ENCODE peak calls at places on chromosomes 2 and 18, in six cellular contexts. F is gastrocnemius medialis, J is heart right ventricle, N is GM23248, B is H1, H is psoas muscle. U is an unnamed sample.

GRCh38 chr2:135048122-135048521 is 875 bp upstream of the MAP3K19 start:
- DNase-seq in F (no peak), J (no peak), N (no peak), B (no peak), H (no peak), U (no peak)

GRCh38 chr2:240479561-240479960 is 44.1 kb downstream of the GPC1 start:
- DNase-seq in F (no peak), J (no peak), N (no peak), B (no peak), H (no peak), U (no peak)

GRCh38 chr2:156892449-156893335 is 364.8 kb upstream of the GALNT5 start:
- DNase-seq in F (no peak), J (no peak), N (peak), B (peak), H (no peak), U (no peak)

GRCh38 chr18:13241083-13241892 is 22.7 kb downstream of the LDLRAD4 start:
- DNase-seq in F (no peak), J (no peak), N (no peak), B (no peak), H (no peak), U (no peak)

GRCh38 chr2:119483896-119484718 is 40.2 kb downstream of the SCTR start:
- DNase-seq in F (no peak), J (no peak), N (no peak), B (peak), H (no peak), U (no peak)

GRCh38 chr2:239467281-239467955 is 66.6 kb upstream of the HDAC4 start:
- DNase-seq in F (no peak), J (no peak), N (no peak), B (no peak), H (no peak), U (no peak)

GRCh38 chr2:25063876-25064660 is 22.2 kb downstream of the EFR3B start:
- DNase-seq in F (no peak), J (no peak), N (peak), B (no peak), H (no peak), U (no peak)

GRCh38 chr2:14826518-14826917 is 194.0 kb downstream of the LRATD1 start:
- DNase-seq in F (no peak), J (no peak), N (peak), B (no peak), H (no peak), U (no peak)

GRCh38 chr2:3959372-3959771 is 256.0 kb downstream of the DCDC2C start:
- DNase-seq in F (no peak), J (no peak), N (peak), B (no peak), H (no peak), U (no peak)

DNA sequence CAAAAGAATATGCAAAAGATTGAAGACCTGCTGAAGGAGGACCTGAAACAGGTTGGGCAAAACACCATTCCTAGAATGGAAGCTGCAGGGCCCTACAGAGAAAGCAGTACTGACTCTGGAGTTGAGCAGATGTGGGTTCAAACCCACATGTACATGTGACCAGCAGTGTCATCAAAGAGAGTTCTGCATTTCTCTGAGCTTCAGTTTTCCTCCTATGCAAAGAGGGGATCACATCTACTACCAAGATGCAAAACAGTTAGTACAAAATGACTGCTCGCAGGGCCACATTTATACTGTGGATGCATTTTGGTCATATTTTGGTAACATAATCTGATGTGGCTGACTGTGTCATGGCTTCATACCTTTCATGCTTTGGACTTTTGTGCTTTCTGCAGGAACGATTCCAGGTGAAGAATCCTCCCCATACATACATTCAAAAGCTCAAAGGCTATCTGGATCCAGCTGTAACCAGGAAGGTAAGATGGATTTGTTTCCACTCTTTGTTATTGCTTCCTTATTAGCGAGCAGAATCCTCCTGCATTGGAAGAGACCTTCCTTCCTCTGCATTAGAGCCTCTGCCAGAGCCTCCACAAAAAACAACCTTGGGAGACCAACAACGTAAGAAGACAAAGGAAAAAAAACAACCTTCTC is 174.8 kb downstream of the PRPF40A start:
- DNase-seq in F (no peak), J (no peak), N (no peak), B (no peak), H (no peak), U (no peak)
- H3K27ac ChIP-seq in F (peak), J (peak), N (peak), B (no peak), H (peak), U (no peak)

DNA sequence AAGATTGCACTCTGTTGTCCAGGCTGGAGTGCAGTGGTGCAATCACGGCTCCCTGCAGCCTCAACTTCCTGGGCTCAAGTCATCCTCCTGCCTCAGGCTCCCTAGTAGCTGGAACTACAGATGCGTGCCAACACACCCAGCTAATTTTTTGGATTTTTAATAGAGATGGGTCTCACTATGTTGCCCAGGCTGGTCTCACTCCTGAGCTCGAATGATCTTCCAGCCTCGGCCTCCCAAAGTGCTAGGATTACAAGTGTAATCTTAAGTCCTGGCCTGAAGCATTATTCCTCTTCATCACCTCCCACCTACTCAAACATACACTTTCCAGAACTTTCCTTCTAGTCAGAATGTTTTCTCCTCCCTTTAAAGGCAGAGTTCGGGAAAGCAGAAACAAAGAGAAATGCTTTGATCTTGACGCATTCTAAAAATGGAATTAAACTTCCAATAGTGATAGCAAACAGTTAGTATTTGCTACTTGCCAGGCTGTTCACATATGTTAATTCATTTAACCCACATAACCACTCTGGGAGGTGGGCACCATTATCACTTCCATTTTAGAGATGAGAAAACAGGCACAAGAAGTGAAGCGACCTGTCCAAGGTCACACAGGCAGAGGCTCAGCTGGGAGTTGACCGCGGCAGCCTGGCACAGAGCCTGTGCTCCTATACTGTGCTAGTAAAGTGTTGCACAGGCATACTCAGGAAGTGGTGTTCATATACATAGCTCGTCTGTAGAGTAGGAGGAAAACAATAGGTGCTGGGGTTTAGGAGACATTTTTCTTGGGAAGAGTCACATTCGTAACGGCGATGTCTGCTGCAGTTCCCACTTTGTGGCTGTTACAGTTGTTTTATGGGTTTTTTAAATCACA is 24.6 kb downstream of the TEX44 start:
- DNase-seq in F (no peak), J (no peak), N (no peak), B (no peak), H (no peak), U (no peak)
- H3K27ac ChIP-seq in F (no peak), J (no peak), N (no peak), B (no peak), H (no peak), U (peak)

DNA sequence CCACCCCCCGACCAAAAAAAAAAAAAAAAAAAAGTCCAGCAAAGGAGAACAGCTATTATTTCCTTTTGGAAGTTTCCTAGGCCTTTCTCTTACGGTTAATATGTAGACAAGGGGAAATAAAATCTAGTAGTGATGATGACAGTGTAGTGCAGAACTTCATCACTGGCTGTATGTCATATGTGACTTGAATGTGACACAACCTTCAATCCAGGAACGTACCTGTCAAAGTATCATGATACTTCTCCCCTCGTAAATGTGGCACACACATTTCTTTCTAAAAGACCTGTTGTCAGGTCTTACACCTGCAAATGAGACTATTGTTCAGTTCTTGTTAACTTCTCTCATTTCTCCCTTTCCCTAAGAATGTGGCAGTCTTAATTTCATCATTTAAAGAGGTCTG is 173.5 kb downstream of the PRPF40A start:
- DNase-seq in F (no peak), J (no peak), N (no peak), B (no peak), H (no peak), U (no peak)
- H3K27ac ChIP-seq in F (peak), J (peak), N (peak), B (no peak), H (peak), U (no peak)

GRCh38 chr2:190090148-190090547 is 27.6 kb upstream of the MSTN start:
- DNase-seq in F (no peak), J (no peak), N (no peak), B (no peak), H (no peak), U (no peak)

GRCh38 chr2:190098851-190099250 is 36.3 kb upstream of the MSTN start:
- DNase-seq in F (no peak), J (no peak), N (no peak), B (no peak), H (no peak), U (no peak)

GRCh38 chr2:190097115-190097514 is 34.6 kb upstream of the MSTN start:
- DNase-seq in F (no peak), J (no peak), N (no peak), B (no peak), H (no peak), U (no peak)

GRCh38 chr2:190093793-190094192 is 31.3 kb upstream of the MSTN start:
- DNase-seq in F (peak), J (peak), N (peak), B (no peak), H (no peak), U (no peak)

GRCh38 chr2:190094471-190094870 is 31.9 kb upstream of the MSTN start:
- DNase-seq in F (no peak), J (no peak), N (peak), B (no peak), H (no peak), U (no peak)
- H3K27ac ChIP-seq in F (peak), J (no peak), N (no peak), B (no peak), H (peak), U (no peak)

GRCh38 chr2:27708257-27708654 is 44.6 kb downstream of the SLC4A1AP start:
- DNase-seq in F (no peak), J (no peak), N (no peak), B (peak), H (no peak), U (no peak)

GRCh38 chr2:27704342-27704876 is 40.7 kb downstream of the SLC4A1AP start:
- DNase-seq in F (no peak), J (no peak), N (peak), B (no peak), H (no peak), U (no peak)

GRCh38 chr2:27707462-27708256 is 44.0 kb downstream of the SLC4A1AP start:
- DNase-seq in F (peak), J (no peak), N (peak), B (peak), H (no peak), U (no peak)

GRCh38 chr2:27703638-27704341 is 40.1 kb downstream of the SLC4A1AP start:
- DNase-seq in F (peak), J (peak), N (peak), B (peak), H (peak), U (peak)

DNA sequence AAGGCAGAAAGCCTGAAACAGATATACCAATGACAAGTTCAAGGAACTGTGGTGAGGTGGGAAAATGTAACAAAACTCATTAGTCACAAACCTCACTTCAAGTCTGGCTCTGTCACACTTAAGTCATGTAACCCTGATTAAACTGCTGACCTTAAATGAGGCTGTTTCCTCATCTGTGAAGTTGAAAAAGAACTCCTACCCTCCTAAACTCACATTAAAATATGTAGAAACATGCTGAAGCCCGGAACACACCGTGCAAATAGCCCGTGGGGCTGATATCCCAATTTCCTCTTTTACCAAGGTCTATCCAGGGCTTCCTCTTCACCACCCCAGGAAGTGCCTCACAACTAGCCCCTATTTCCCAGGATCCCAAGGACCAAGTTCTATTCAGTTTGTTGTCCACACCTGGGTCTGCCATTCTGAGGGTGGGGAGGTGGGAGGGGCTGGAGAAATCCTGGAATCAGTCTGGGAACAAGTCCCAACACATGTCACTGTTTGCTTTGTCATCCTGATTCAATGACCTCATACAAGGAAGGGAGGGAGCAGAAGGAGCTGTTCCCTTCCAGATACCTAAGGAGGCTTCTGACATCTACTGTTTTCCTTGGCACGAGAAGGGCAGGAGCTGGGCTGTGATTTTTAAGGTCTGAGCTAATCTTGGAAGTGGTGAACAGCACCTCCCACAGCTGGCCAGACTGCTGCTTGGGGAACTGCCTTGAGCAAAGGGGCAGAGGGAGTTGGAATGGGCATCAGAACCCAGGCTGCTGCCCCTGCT is 42.3 kb downstream of the SLC4A1AP start:
- DNase-seq in F (peak), J (peak), N (peak), B (no peak), H (peak), U (no peak)
- H3K27ac ChIP-seq in F (peak), J (peak), N (peak), B (no peak), H (peak), U (peak)

GRCh38 chr18:55735969-55736368 is 148.0 kb upstream of the TCF4 start:
- DNase-seq in F (no peak), J (no peak), N (no peak), B (no peak), H (no peak), U (no peak)

GRCh38 chr18:55732227-55733106 is 144.5 kb upstream of the TCF4 start:
- DNase-seq in F (no peak), J (no peak), N (peak), B (no peak), H (no peak), U (no peak)

GRCh38 chr18:55735199-55735855 is 147.3 kb upstream of the TCF4 start:
- DNase-seq in F (no peak), J (no peak), N (no peak), B (no peak), H (no peak), U (no peak)

GRCh38 chr18:55737266-55737665 is 149.3 kb upstream of the TCF4 start:
- DNase-seq in F (no peak), J (no peak), N (no peak), B (no peak), H (no peak), U (no peak)

DNA sequence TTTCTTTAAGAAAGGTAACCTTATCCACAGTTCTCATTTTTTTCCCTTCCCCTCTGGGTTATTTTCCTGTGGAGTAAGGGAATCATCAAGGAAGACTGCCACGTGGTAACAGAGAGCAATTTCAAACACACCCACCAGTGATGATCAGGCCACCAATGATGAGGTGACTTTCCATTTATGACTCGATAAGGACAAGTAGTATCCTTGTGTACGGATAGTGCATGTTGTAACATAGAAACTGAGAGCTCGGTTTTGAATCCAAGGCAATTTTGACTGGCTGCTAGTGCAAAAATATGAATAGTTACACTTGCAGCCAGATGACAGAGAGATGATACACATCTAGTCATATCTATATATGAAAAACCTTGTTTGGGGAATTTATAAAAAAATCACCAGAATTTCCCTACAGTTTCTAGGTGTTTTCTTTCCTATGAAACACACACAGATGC is 143.6 kb upstream of the TCF4 start:
- DNase-seq in F (no peak), J (no peak), N (peak), B (no peak), H (no peak), U (no peak)
- H3K27ac ChIP-seq in F (peak), J (peak), N (no peak), B (no peak), H (peak), U (no peak)

GRCh38 chr2:127658641-127659407 is 12.9 kb downstream of the GPR17 start:
- DNase-seq in F (no peak), J (no peak), N (no peak), B (no peak), H (no peak), U (no peak)
- H3K27ac ChIP-seq in F (peak), J (peak), N (no peak), B (no peak), H (peak), U (peak)

GRCh38 chr18:79588131-79588635 is 91.4 kb upstream of the CTDP1 start:
- DNase-seq in F (peak), J (no peak), N (no peak), B (peak), H (peak), U (no peak)

GRCh38 chr18:79587298-79588125 is 92.1 kb upstream of the CTDP1 start:
- DNase-seq in F (peak), J (no peak), N (no peak), B (no peak), H (peak), U (no peak)

GRCh38 chr18:79589601-79590091 is 90.0 kb upstream of the CTDP1 start:
- DNase-seq in F (no peak), J (no peak), N (no peak), B (no peak), H (peak), U (no peak)

GRCh38 chr18:79590191-79591039 is 89.2 kb upstream of the CTDP1 start:
- DNase-seq in F (no peak), J (no peak), N (peak), B (no peak), H (peak), U (no peak)

DNA sequence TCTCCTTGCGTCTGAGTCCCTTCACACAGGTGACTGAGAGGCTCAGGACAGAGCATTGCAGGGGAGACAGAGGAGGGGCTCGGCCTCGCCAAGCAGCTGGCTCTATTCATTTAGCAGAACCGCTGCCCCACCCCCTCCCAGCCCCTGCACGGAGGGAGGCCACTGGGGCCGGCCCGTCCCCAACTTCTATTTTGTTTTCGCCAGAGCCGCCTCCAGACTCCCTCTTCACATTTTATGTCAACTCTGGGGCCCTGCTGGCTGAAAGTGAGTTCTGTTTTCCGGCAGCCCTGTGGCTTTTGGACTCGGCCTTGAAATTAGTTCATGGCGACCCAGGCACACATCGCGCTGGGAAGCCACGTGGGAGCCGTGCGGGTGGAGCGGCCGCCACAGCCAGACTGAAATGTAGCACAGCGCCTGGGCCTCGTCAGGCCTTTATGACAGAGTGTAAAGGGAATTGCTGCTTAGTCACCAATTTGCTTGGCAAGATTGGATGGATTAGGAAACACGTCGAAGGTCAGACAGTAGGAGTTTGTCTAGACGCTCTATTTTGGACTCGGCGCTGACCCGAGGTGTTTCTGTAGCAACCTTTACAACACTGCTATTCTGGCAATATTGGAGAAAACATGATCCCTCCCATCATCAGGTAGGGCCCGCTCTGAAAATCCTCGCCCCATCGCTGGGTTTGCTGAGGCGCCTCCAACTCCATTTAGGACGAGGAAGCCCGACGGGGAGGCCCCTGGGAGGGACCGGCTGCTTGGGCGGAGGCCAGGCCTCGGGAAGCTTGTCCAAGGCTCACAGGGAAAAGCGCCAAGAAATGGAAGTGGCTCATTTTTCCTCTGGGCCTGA is 90.7 kb upstream of the CTDP1 start:
- DNase-seq in F (peak), J (peak), N (peak), B (peak), H (peak), U (no peak)
- H3K27ac ChIP-seq in F (peak), J (peak), N (peak), B (no peak), H (peak), U (peak)

U was measured in esophagus squamous epithelium.